ENCODE peak calls at places on chromosomes 12 and 14, in five cellular contexts. A, M, L, N and Z are unnamed samples.

GRCh38 chr12:31220633-31221565 is 105.1 kb downstream of the SINHCAF start:
- DNase-seq in A (no peak), M (no peak), L (peak; percentile 44), N (peak; percentile 38), Z (peak; percentile 6)

GRCh38 chr12:123845881-123846280 is 83.8 kb downstream of the DNAH10 start:
- DNase-seq in A (no peak), M (no peak), L (no peak), N (no peak), Z (no peak)

GRCh38 chr14:105171004-105171673 is 2.6 kb upstream of the JAG2 start:
- DNase-seq in A (no peak), M (no peak), L (no peak), N (no peak), Z (no peak)

GRCh38 chr12:88420460-88420859 is 159.8 kb downstream of the KITLG start:
- DNase-seq in A (no peak), M (no peak), L (peak; percentile 88), N (peak; percentile 86), Z (no peak)

GRCh38 chr12:88237954-88238353 is 95.8 kb downstream of the TMTC3 start:
- DNase-seq in A (no peak), M (no peak), L (peak; percentile 84), N (peak; percentile 49), Z (no peak)

GRCh38 chr12:108838194-108839010 is 19.0 kb downstream of the SSH1 start:
- DNase-seq in A (peak; percentile 85), M (no peak), L (peak; percentile 99), N (peak; percentile 100), Z (peak; percentile 80)

GRCh38 chr14:47278233-47278842 is 397.1 kb downstream of the MDGA2 start:
- DNase-seq in A (no peak), M (peak; percentile 50), L (peak; percentile 56), N (peak; percentile 36), Z (peak; percentile 25)

GRCh38 chr14:101603096-101603495 is 41.8 kb downstream of the DIO3 start:
- DNase-seq in A (no peak), M (no peak), L (no peak), N (no peak), Z (no peak)

GRCh38 chr12:54052745-54053624 is 650 bp upstream of the HOXC4 start:
- DNase-seq in A (no peak), M (peak; percentile 90), L (no peak), N (no peak), Z (peak; percentile 80)

GRCh38 chr14:65933400-65934068 is 521.0 kb downstream of the FUT8 start:
- DNase-seq in A (no peak), M (no peak), L (no peak), N (peak; percentile 1), Z (no peak)

GRCh38 chr12:110582286-110583136 is 607 bp downstream of the PPTC7 start:
- DNase-seq in A (peak; percentile 61), M (peak; percentile 70), L (peak; percentile 74), N (peak; percentile 36), Z (peak; percentile 59)

GRCh38 chr14:90760591-90761316 is 55.5 kb downstream of the TTC7B start:
- DNase-seq in A (no peak), M (peak; percentile 15), L (peak; percentile 54), N (peak; percentile 71), Z (no peak)

GRCh38 chr12:25979563-25979962 is 21.1 kb downstream of the RASSF8 start:
- DNase-seq in A (no peak), M (no peak), L (peak; percentile 44), N (peak; percentile 33), Z (no peak)

GRCh38 chr14:95155044-95155443 is 2.3 kb downstream of the DICER1 start:
- DNase-seq in A (no peak), M (no peak), L (no peak), N (no peak), Z (no peak)

DNA sequence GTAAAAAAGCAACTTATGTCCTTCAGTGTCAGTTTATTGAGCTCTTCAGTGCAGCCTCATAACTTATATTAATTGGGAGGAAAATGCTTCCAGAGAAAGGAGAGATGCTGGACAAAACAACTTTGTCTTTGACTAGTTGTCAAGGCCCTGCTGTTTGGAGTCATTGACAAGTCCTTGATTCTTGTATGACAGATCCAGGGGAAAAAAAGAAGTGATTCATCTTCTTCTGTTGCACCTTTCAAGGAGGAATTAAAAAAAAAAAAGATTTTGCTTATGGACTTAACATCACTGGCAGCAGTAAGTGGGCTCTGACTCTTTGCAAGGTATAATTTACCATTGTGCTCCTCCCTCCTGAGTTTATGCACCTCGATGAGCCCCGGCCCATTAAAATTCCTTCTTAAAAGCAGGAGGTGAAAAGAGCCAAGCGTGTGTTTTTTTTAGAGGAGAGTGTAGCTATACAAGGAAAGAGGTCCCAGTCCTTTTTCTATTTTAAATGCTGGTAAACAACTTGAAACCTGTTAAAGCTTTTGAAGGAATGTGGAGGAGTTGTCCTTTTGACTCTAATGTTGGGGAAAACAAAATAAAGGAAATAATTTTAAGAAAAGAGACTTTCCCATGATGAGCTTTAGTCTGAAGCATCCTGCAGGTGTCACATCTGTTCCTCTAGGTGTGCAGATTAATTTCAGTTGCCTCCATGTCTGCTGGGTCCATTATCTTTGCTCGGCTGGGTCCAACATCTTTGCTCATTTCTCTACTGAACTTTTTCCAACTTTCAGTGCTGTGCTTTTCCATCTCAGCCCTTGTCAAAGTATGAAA is 431.6 kb downstream of the RAD51B start:
- DNase-seq in A (no peak), M (peak; percentile 73), L (peak; percentile 28), N (no peak), Z (no peak)
- TF ChIP-seq CTCF in A (no peak), M (peak; percentile 81), L (peak; percentile 19), N (no peak), Z (peak; percentile 23)

DNA sequence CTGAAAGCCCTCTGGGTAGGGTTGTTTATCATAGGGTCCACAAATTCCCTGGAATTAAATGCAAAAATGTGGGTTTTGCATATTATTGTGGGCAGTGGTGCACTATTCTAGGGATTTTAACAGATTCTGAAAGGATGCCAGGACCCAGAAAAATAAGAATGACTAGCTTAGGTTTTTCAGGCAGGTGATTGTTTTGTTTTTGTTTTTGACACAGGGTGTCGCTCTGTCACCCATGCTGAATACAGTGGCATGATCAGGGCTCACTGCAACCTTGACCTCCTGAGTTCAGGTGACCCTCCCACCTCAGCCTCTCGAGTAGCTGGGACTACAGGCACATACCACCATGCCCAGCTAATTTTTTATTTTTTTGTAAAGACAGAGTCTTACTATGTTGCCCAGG is 19.2 kb downstream of the GALNT6 start:
- DNase-seq in A (no peak), M (no peak), L (no peak), N (no peak), Z (no peak)
- TF ChIP-seq CTCF in A (no peak), M (peak; percentile 54), L (peak; percentile 5), N (no peak), Z (no peak)

GRCh38 chr12:82896979-82897378 is 210.3 kb downstream of the TMTC2 start:
- DNase-seq in A (no peak), M (no peak), L (peak; percentile 90), N (peak; percentile 23), Z (no peak)
- TF ChIP-seq CTCF in A (no peak), M (no peak), L (no peak), N (no peak), Z (no peak)

GRCh38 chr12:68242777-68243176 is 10.6 kb downstream of the IL22 start:
- DNase-seq in A (no peak), M (no peak), L (no peak), N (no peak), Z (no peak)
- TF ChIP-seq CTCF in A (no peak), M (no peak), L (no peak), N (no peak), Z (no peak)

DNA sequence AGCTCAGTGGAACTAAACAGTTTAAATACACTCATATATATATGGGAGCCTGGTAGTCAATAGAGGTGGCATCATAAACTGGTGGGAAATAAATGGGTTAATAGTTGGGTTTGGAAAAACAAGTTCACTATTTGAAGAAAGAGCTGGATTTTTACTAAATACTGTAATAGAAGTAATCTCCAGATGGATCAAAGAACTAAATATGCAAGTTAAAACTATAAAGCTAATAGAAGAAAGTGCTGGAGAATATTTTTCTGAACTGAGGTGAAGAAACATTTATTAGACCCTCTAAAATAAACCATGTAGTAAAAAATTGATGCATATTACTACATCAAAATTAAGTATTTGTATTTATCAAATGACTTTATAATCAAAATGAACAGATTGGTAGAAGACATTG is 38.8 kb downstream of the ATL1 start:
- DNase-seq in A (no peak), M (no peak), L (no peak), N (no peak), Z (no peak)
- TF ChIP-seq CTCF in A (no peak), M (no peak), L (no peak), N (no peak), Z (no peak)